ENCODE peak calls at places on chromosomes 13 and 19, in five cellular contexts. S, W, T, P and K are unnamed samples.

GRCh38 chr19:4477034-4477801 is 5.1 kb downstream of the HDGFL2 start:
- DNase-seq in S (no peak), P (no peak), W (no peak), T (no peak), K (no peak)

GRCh38 chr19:44792286-44792685 is 14.6 kb downstream of the CBLC start:
- DNase-seq in W (no peak), S (no peak), T (no peak), P (no peak), K (no peak)

GRCh38 chr13:45108716-45109706 is 11.3 kb upstream of the GTF2F2 start:
- DNase-seq in T (no peak), P (no peak), S (no peak), W (peak; percentile 8), K (peak; percentile 65)

GRCh38 chr13:50543767-50544166 is 299.7 kb downstream of the DLEU7 start:
- DNase-seq in T (no peak), P (peak; percentile 26), S (no peak), W (peak; percentile 75), K (peak; percentile 77)

GRCh38 chr19:15702590-15702930 is 25.3 kb upstream of the OR10H2 start:
- DNase-seq in S (peak; percentile 54), W (peak; percentile 19), T (peak; percentile 95), P (no peak), K (peak; percentile 57)

GRCh38 chr19:45954132-45954531 is 19.5 kb downstream of the NOVA2 start:
- DNase-seq in S (no peak), P (peak; percentile 89), T (no peak), W (no peak), K (no peak)

GRCh38 chr19:38060346-38060745 is 153.3 kb downstream of the SIPA1L3 start:
- DNase-seq in P (no peak), T (no peak), S (no peak), W (no peak), K (no peak)

GRCh38 chr19:3696660-3696995 is 3.6 kb downstream of the PIP5K1C start:
- DNase-seq in T (no peak), P (no peak), S (no peak), W (no peak), K (no peak)

GRCh38 chr13:91572944-91573535 is 174.6 kb downstream of the GPC5 start:
- DNase-seq in W (no peak), P (no peak), T (no peak), S (no peak), K (no peak)

GRCh38 chr19:38667552-38668205 is 20.2 kb downstream of the ACTN4 start:
- DNase-seq in T (no peak), P (no peak), S (no peak), W (no peak), K (peak; percentile 73)

GRCh38 chr19:27775395-27775794 is 1437.6 kb downstream of the UQCRFS1 start:
- DNase-seq in S (no peak), P (no peak), T (no peak), W (no peak), K (no peak)

GRCh38 chr19:32653626-32653968 is 21.4 kb downstream of the ANKRD27 start:
- DNase-seq in W (no peak), T (no peak), P (no peak), S (no peak), K (no peak)

GRCh38 chr13:109904218-109904617 is 117.8 kb upstream of the IRS2 start:
- DNase-seq in S (no peak), T (no peak), P (peak; percentile 13), W (no peak), K (no peak)

GRCh38 chr13:69010789-69011188 is 1096.8 kb upstream of the ATXN8OS start:
- DNase-seq in W (no peak), T (no peak), P (no peak), S (no peak), K (no peak)

GRCh38 chr13:70856706-70857105 is 748.5 kb upstream of the KLHL1 start:
- DNase-seq in W (no peak), T (no peak), S (no peak), P (no peak), K (no peak)

GRCh38 chr19:19485161-19485997 is 30.0 kb downstream of the TSSK6 start:
- DNase-seq in S (no peak), W (peak; percentile 45), P (no peak), T (no peak), K (peak; percentile 47)

GRCh38 chr19:4647676-4648644 is 8.6 kb downstream of the TNFAIP8L1 start:
- DNase-seq in W (peak; percentile 81), T (no peak), P (no peak), S (no peak), K (no peak)

GRCh38 chr13:78603240-78603947 is at the start of gene POU4F1:
- DNase-seq in S (no peak), T (no peak), W (no peak), P (peak; percentile 93), K (no peak)

GRCh38 chr13:62207388-62207787 is 791.7 kb upstream of the PCDH20 start:
- DNase-seq in S (no peak), T (no peak), W (no peak), P (no peak), K (no peak)

GRCh38 chr13:114124921-114125320 is 7.5 kb downstream of the RASA3 start:
- DNase-seq in T (no peak), S (no peak), P (no peak), W (peak; percentile 42), K (peak; percentile 78)

GRCh38 chr19:8004723-8005513 is 523 bp downstream of the ELAVL1 start:
- DNase-seq in P (no peak), T (no peak), W (peak; percentile 33), S (no peak), K (peak; percentile 27)

GRCh38 chr13:109436841-109437240 is 349.5 kb downstream of the IRS2 start:
- DNase-seq in W (no peak), T (no peak), P (no peak), S (no peak), K (no peak)

GRCh38 chr13:110503979-110504499 is 57.5 kb downstream of the RAB20 start:
- DNase-seq in T (no peak), W (no peak), P (no peak), S (no peak), K (no peak)

GRCh38 chr19:5655412-5655811 is 24.9 kb downstream of the MICOS13 start:
- DNase-seq in T (no peak), P (no peak), S (no peak), W (no peak), K (no peak)

GRCh38 chr13:99373436-99373835 is 66.2 kb upstream of the GPR183 start:
- DNase-seq in W (no peak), P (no peak), T (peak; percentile 61), S (no peak), K (no peak)

GRCh38 chr13:26585136-26585535 is 27.7 kb downstream of the WASF3 start:
- DNase-seq in W (no peak), P (no peak), S (no peak), T (no peak), K (peak; percentile 41)

GRCh38 chr13:44872751-44873150 is 116.5 kb downstream of the NUFIP1 start:
- DNase-seq in T (peak; percentile 60), W (no peak), S (no peak), P (no peak), K (no peak)

GRCh38 chr13:50584856-50585580 is 258.5 kb downstream of the DLEU7 start:
- DNase-seq in W (no peak), S (no peak), T (no peak), P (peak; percentile 12), K (no peak)

GRCh38 chr19:2337329-2337707 is 8.8 kb downstream of the SPPL2B start:
- DNase-seq in P (peak; percentile 83), S (no peak), W (peak; percentile 70), T (no peak), K (no peak)
- TF ChIP-seq CTCF in P (peak; percentile 40), S (no peak), W (peak; percentile 8), T (no peak), K (no peak)

DNA sequence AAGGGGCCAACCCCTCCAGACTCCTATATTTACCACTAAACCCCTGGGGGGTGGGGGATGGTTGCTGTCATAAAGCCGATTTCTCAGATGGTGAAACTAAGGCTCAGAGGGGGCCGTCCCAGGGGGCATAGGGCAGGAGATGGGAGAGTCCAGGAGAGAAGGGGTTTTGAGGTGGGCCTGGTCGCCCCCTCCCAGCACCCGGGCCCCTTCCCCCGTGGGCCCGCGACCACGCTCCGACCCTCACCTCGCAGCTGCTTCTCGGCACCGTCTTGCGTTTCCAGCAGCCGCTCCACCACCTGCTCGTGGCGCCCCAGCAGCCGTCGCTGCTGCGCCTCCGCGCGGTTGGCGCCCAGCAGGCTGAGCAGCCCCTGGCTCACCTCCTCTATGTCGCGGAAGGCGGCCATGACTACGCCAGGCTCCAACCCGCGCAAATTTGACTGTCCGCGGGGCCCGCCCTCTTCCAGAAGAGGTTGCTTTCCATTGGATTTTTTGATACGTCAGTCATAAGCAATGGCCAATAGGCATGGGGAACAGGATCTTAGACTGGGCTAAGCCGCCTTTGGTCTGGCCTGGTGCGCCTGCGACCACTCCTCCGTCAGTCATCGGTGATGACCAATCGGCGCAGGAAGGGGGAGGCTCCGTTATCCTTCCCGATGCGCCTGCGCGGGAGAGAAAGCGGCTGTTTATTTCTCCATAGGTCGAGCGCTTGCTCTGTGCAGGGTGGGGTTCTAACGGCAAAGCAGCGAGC is at the start of gene SPC24:
- DNase-seq in W (peak; percentile 99), T (peak; percentile 98), S (peak; percentile 94), P (peak; percentile 99), K (peak; percentile 98)
- TF ChIP-seq CTCF in W (no peak), T (no peak), S (no peak), P (peak; percentile 28), K (no peak)

GRCh38 chr13:42883771-42884170 is 102.4 kb downstream of the FAM216B start:
- DNase-seq in T (no peak), P (peak; percentile 32), W (peak; percentile 79), S (peak; percentile 39), K (peak; percentile 84)
- TF ChIP-seq CTCF in T (no peak), P (peak; percentile 34), W (peak; percentile 12), S (peak; percentile 54), K (peak; percentile 50)

GRCh38 chr19:40235238-40236025 is 8.9 kb upstream of the CCNP start:
- DNase-seq in T (no peak), S (no peak), P (peak; percentile 24), W (no peak), K (no peak)
- TF ChIP-seq CTCF in T (no peak), S (no peak), P (peak; percentile 43), W (peak; percentile 20), K (no peak)

GRCh38 chr13:90552702-90553101 is 794.8 kb upstream of the MIR17HG start:
- DNase-seq in S (no peak), T (no peak), P (no peak), W (no peak), K (no peak)

GRCh38 chr13:90551253-90551652 is 796.2 kb upstream of the MIR17HG start:
- DNase-seq in S (no peak), W (no peak), T (no peak), P (no peak), K (no peak)

GRCh38 chr13:90547272-90547790 is 800.2 kb upstream of the MIR17HG start:
- DNase-seq in P (no peak), T (no peak), W (no peak), S (no peak), K (no peak)

GRCh38 chr13:90553167-90553566 is 794.3 kb upstream of the MIR17HG start:
- DNase-seq in S (no peak), T (no peak), P (no peak), W (no peak), K (no peak)
- TF ChIP-seq CTCF in S (no peak), T (no peak), P (no peak), W (no peak), K (no peak)